ENCODE peak calls at places on chromosomes 13 and 19, in six cellular contexts. One of them, this sample, is unnamed.

GRCh38 chr13:23579072-23579885 is 9.1 kb downstream of the TNFRSF19 start:
- DNase-seq in ovary: peak; percentile 96
- DNase-seq in IMR-90: peak; percentile 87
- DNase-seq in esophagus squamous epithelium: peak; percentile 51
- DNase-seq in HCT116: peak; percentile 54
- DNase-seq in Peyer's patch: peak; percentile 94
- DNase-seq in this sample: peak; percentile 96

GRCh38 chr13:48093588-48093987 is 1.3 kb downstream of the MED4 start:
- DNase-seq in HCT116: no peak
- DNase-seq in IMR-90: no peak
- DNase-seq in esophagus squamous epithelium: no peak
- DNase-seq in Peyer's patch: no peak
- DNase-seq in ovary: no peak
- DNase-seq in this sample: peak; percentile 27

GRCh38 chr19:5953680-5954213 is 24.2 kb downstream of the RANBP3 start:
- DNase-seq in HCT116: no peak
- DNase-seq in IMR-90: no peak
- DNase-seq in Peyer's patch: no peak
- DNase-seq in ovary: no peak
- DNase-seq in esophagus squamous epithelium: no peak
- DNase-seq in this sample: no peak

GRCh38 chr19:31985001-31985605 is 360.3 kb upstream of the ZNF507 start:
- DNase-seq in HCT116: no peak
- DNase-seq in Peyer's patch: no peak
- DNase-seq in ovary: no peak
- DNase-seq in IMR-90: no peak
- DNase-seq in esophagus squamous epithelium: no peak
- DNase-seq in this sample: no peak

GRCh38 chr13:52931913-52932312 is 83.5 kb upstream of the PCDH8 start:
- DNase-seq in ovary: no peak
- DNase-seq in IMR-90: no peak
- DNase-seq in esophagus squamous epithelium: no peak
- DNase-seq in HCT116: no peak
- DNase-seq in Peyer's patch: no peak
- DNase-seq in this sample: no peak

GRCh38 chr19:14073925-14074838 is 1.6 kb downstream of the MISP3 start:
- DNase-seq in HCT116: no peak
- DNase-seq in IMR-90: peak; percentile 25
- DNase-seq in esophagus squamous epithelium: no peak
- DNase-seq in ovary: peak; percentile 44
- DNase-seq in Peyer's patch: peak; percentile 71
- DNase-seq in this sample: peak; percentile 68

GRCh38 chr19:11273288-11273687 is 11.0 kb upstream of the DOCK6 start:
- DNase-seq in esophagus squamous epithelium: no peak
- DNase-seq in IMR-90: no peak
- DNase-seq in HCT116: no peak
- DNase-seq in ovary: no peak
- DNase-seq in Peyer's patch: no peak
- DNase-seq in this sample: no peak

GRCh38 chr13:48411281-48412099 is 1.4 kb downstream of the LPAR6 start:
- DNase-seq in Peyer's patch: no peak
- DNase-seq in HCT116: no peak
- DNase-seq in esophagus squamous epithelium: no peak
- DNase-seq in IMR-90: peak; percentile 21
- DNase-seq in ovary: no peak
- DNase-seq in this sample: no peak

GRCh38 chr19:41876847-41877489 is at the start of gene CD79A:
- DNase-seq in Peyer's patch: peak; percentile 94
- DNase-seq in IMR-90: no peak
- DNase-seq in HCT116: no peak
- DNase-seq in ovary: no peak
- DNase-seq in esophagus squamous epithelium: no peak
- DNase-seq in this sample: no peak

GRCh38 chr13:21583496-21583895 is 20.5 kb downstream of the MICU2 start:
- DNase-seq in esophagus squamous epithelium: no peak
- DNase-seq in IMR-90: peak; percentile 66
- DNase-seq in HCT116: no peak
- DNase-seq in Peyer's patch: no peak
- DNase-seq in ovary: no peak
- DNase-seq in this sample: no peak

GRCh38 chr19:21617740-21618339 is 112.4 kb downstream of the ZNF429 start:
- DNase-seq in esophagus squamous epithelium: no peak
- DNase-seq in Peyer's patch: no peak
- DNase-seq in HCT116: no peak
- DNase-seq in ovary: no peak
- DNase-seq in IMR-90: no peak
- DNase-seq in this sample: no peak

GRCh38 chr19:53982056-53982455 is 9.4 kb upstream of the CACNG6 start:
- DNase-seq in Peyer's patch: no peak
- DNase-seq in ovary: no peak
- DNase-seq in HCT116: no peak
- DNase-seq in IMR-90: no peak
- DNase-seq in esophagus squamous epithelium: no peak
- DNase-seq in this sample: no peak

GRCh38 chr19:42276821-42277220 is 7.8 kb downstream of the CIC start:
- DNase-seq in esophagus squamous epithelium: no peak
- DNase-seq in Peyer's patch: no peak
- DNase-seq in HCT116: no peak
- DNase-seq in ovary: no peak
- DNase-seq in IMR-90: no peak
- DNase-seq in this sample: no peak

GRCh38 chr19:13102666-13103584 is at the start of gene LYL1:
- DNase-seq in ovary: peak; percentile 84
- DNase-seq in HCT116: no peak
- DNase-seq in IMR-90: no peak
- DNase-seq in Peyer's patch: peak; percentile 91
- DNase-seq in esophagus squamous epithelium: no peak
- DNase-seq in this sample: peak; percentile 99

GRCh38 chr13:74662895-74663294 is 528.7 kb upstream of the KLF12 start:
- DNase-seq in Peyer's patch: no peak
- DNase-seq in IMR-90: no peak
- DNase-seq in ovary: no peak
- DNase-seq in HCT116: no peak
- DNase-seq in esophagus squamous epithelium: no peak
- DNase-seq in this sample: no peak

GRCh38 chr19:47699360-47699917 is 13.8 kb upstream of the EHD2 start:
- DNase-seq in Peyer's patch: peak; percentile 71
- DNase-seq in esophagus squamous epithelium: no peak
- DNase-seq in IMR-90: peak; percentile 34
- DNase-seq in HCT116: no peak
- DNase-seq in ovary: peak; percentile 58
- DNase-seq in this sample: peak; percentile 47

GRCh38 chr13:19153782-19154450 is 27.7 kb downstream of the TUBA3C start:
- DNase-seq in ovary: no peak
- DNase-seq in Peyer's patch: no peak
- DNase-seq in IMR-90: no peak
- DNase-seq in esophagus squamous epithelium: no peak
- DNase-seq in HCT116: no peak
- DNase-seq in this sample: no peak

GRCh38 chr19:2962018-2962670 is 15.2 kb upstream of the TLE6 start:
- DNase-seq in esophagus squamous epithelium: no peak
- DNase-seq in Peyer's patch: peak; percentile 68
- DNase-seq in ovary: peak; percentile 50
- DNase-seq in HCT116: peak; percentile 68
- DNase-seq in IMR-90: peak; percentile 89
- DNase-seq in this sample: peak; percentile 79

GRCh38 chr13:48369988-48370387 is 42.9 kb downstream of the LPAR6 start:
- DNase-seq in IMR-90: no peak
- DNase-seq in HCT116: no peak
- DNase-seq in esophagus squamous epithelium: no peak
- DNase-seq in ovary: no peak
- DNase-seq in Peyer's patch: no peak
- DNase-seq in this sample: no peak

GRCh38 chr19:40692212-40692551 is 1.7 kb upstream of the NUMBL start:
- DNase-seq in HCT116: no peak
- DNase-seq in Peyer's patch: no peak
- DNase-seq in IMR-90: no peak
- DNase-seq in esophagus squamous epithelium: no peak
- DNase-seq in ovary: no peak
- DNase-seq in this sample: peak; percentile 24

GRCh38 chr13:98970293-98970692 is 7.6 kb downstream of the DOCK9 start:
- DNase-seq in esophagus squamous epithelium: no peak
- DNase-seq in HCT116: no peak
- DNase-seq in Peyer's patch: no peak
- DNase-seq in IMR-90: no peak
- DNase-seq in ovary: no peak
- DNase-seq in this sample: no peak

GRCh38 chr13:79212064-79212619 is 193.9 kb downstream of the RBM26 start:
- DNase-seq in ovary: no peak
- DNase-seq in Peyer's patch: no peak
- DNase-seq in HCT116: no peak
- DNase-seq in esophagus squamous epithelium: no peak
- DNase-seq in IMR-90: no peak
- DNase-seq in this sample: no peak

GRCh38 chr13:94269557-94269956 is 209.9 kb downstream of the DCT start:
- DNase-seq in Peyer's patch: no peak
- DNase-seq in ovary: no peak
- DNase-seq in IMR-90: no peak
- DNase-seq in esophagus squamous epithelium: no peak
- DNase-seq in HCT116: no peak
- DNase-seq in this sample: no peak

GRCh38 chr13:94263038-94263437 is 216.4 kb downstream of the DCT start:
- DNase-seq in HCT116: no peak
- DNase-seq in esophagus squamous epithelium: no peak
- DNase-seq in Peyer's patch: no peak
- DNase-seq in ovary: no peak
- DNase-seq in IMR-90: no peak
- DNase-seq in this sample: no peak

GRCh38 chr13:94267581-94267980 is 211.9 kb downstream of the DCT start:
- DNase-seq in Peyer's patch: no peak
- DNase-seq in HCT116: no peak
- DNase-seq in esophagus squamous epithelium: no peak
- DNase-seq in IMR-90: no peak
- DNase-seq in ovary: no peak
- DNase-seq in this sample: no peak

GRCh38 chr13:94272038-94272437 is 207.4 kb downstream of the DCT start:
- DNase-seq in Peyer's patch: no peak
- DNase-seq in ovary: no peak
- DNase-seq in IMR-90: peak; percentile 79
- DNase-seq in esophagus squamous epithelium: no peak
- DNase-seq in HCT116: no peak
- DNase-seq in this sample: no peak

GRCh38 chr13:94268661-94269060 is 210.8 kb downstream of the DCT start:
- DNase-seq in IMR-90: peak; percentile 54
- DNase-seq in esophagus squamous epithelium: no peak
- DNase-seq in HCT116: no peak
- DNase-seq in Peyer's patch: no peak
- DNase-seq in ovary: no peak
- DNase-seq in this sample: no peak
- TF ChIP-seq POLR2A in IMR-90: no peak
- TF ChIP-seq POLR2A in esophagus squamous epithelium: no peak
- TF ChIP-seq POLR2A in HCT116: no peak
- TF ChIP-seq POLR2A in Peyer's patch: no peak
- TF ChIP-seq POLR2A in ovary: no peak
- TF ChIP-seq POLR2A in this sample: no peak

GRCh38 chr13:110271313-110271712 is 35.6 kb downstream of the COL4A1 start:
- DNase-seq in ovary: no peak
- DNase-seq in IMR-90: no peak
- DNase-seq in Peyer's patch: peak; percentile 38
- DNase-seq in esophagus squamous epithelium: no peak
- DNase-seq in HCT116: no peak
- DNase-seq in this sample: no peak

GRCh38 chr13:110268061-110268460 is 38.9 kb downstream of the COL4A1 start:
- DNase-seq in Peyer's patch: peak; percentile 26
- DNase-seq in IMR-90: no peak
- DNase-seq in ovary: no peak
- DNase-seq in HCT116: no peak
- DNase-seq in esophagus squamous epithelium: no peak
- DNase-seq in this sample: no peak

GRCh38 chr13:110268576-110269185 is 38.3 kb downstream of the COL4A1 start:
- DNase-seq in HCT116: no peak
- DNase-seq in esophagus squamous epithelium: no peak
- DNase-seq in ovary: no peak
- DNase-seq in Peyer's patch: peak; percentile 39
- DNase-seq in IMR-90: no peak
- DNase-seq in this sample: no peak

GRCh38 chr13:110270507-110270906 is 36.5 kb downstream of the COL4A1 start:
- DNase-seq in esophagus squamous epithelium: no peak
- DNase-seq in HCT116: no peak
- DNase-seq in ovary: no peak
- DNase-seq in Peyer's patch: peak; percentile 17
- DNase-seq in IMR-90: no peak
- DNase-seq in this sample: no peak

DNA sequence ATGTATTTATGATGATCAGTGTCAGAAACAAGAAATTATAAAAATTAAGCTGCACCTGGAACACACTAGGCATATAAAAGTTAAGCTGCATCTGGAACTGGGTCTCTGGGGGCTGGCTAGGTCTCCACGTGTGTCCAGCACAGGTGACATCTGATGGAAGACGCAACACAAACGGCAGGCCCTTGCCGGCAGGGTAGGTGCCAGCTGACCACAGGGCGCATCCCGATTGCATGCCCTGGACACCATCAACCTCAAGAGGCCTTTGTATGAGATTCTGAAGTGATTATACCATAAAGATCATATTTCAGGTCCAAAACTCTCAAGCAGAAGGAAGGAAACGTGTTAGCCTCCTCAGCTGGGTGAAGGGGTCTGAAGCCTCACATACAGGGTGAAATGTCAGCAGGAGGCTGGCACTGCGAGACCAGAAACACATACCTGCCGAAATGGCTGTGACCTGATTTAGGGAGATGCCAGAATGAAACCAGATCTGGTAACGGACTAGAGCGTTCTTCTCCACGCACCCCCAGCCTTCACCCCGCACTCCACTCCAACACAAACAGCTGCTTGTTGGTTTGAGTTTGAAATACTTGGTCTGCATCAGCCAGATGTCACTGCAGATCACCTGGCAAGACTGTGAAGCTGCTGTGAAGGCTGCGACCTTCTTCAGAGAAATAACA is 37.3 kb downstream of the COL4A1 start:
- DNase-seq in HCT116: no peak
- DNase-seq in IMR-90: no peak
- DNase-seq in Peyer's patch: peak; percentile 19
- DNase-seq in ovary: no peak
- DNase-seq in esophagus squamous epithelium: no peak
- DNase-seq in this sample: no peak
- TF ChIP-seq POLR2A in HCT116: no peak
- TF ChIP-seq POLR2A in IMR-90: no peak
- TF ChIP-seq POLR2A in Peyer's patch: no peak
- TF ChIP-seq POLR2A in ovary: no peak
- TF ChIP-seq POLR2A in esophagus squamous epithelium: no peak
- TF ChIP-seq POLR2A in this sample: no peak

GRCh38 chr13:99980201-99981114 is 1.1 kb upstream of the ZIC2 start:
- DNase-seq in Peyer's patch: peak; percentile 70
- DNase-seq in esophagus squamous epithelium: no peak
- DNase-seq in ovary: peak; percentile 54
- DNase-seq in IMR-90: peak; percentile 43
- DNase-seq in HCT116: peak; percentile 52
- DNase-seq in this sample: peak; percentile 86
- TF ChIP-seq POLR2A in Peyer's patch: no peak
- TF ChIP-seq POLR2A in esophagus squamous epithelium: no peak
- TF ChIP-seq POLR2A in ovary: no peak
- TF ChIP-seq POLR2A in IMR-90: no peak
- TF ChIP-seq POLR2A in HCT116: peak; percentile 31
- TF ChIP-seq POLR2A in this sample: no peak

GRCh38 chr13:46101002-46101401 is 3.8 kb downstream of the CPB2 start:
- DNase-seq in HCT116: no peak
- DNase-seq in esophagus squamous epithelium: no peak
- DNase-seq in Peyer's patch: no peak
- DNase-seq in ovary: no peak
- DNase-seq in IMR-90: no peak
- DNase-seq in this sample: no peak
- TF ChIP-seq POLR2A in HCT116: no peak
- TF ChIP-seq POLR2A in esophagus squamous epithelium: no peak
- TF ChIP-seq POLR2A in Peyer's patch: no peak
- TF ChIP-seq POLR2A in ovary: no peak
- TF ChIP-seq POLR2A in IMR-90: no peak
- TF ChIP-seq POLR2A in this sample: no peak